ENCODE peak calls at places on chromosomes 12 and 14, in seven cellular contexts. One of them, this sample, is unnamed.

GRCh38 chr12:39619316-39619659 is 315 bp downstream of the ABCD2 start:
- DNase-seq in kidney: no peak
- DNase-seq in cardiac fibroblast: no peak
- DNase-seq in fibroblast of lung: no peak
- DNase-seq in suprapubic skin: no peak
- DNase-seq in heart right ventricle: no peak
- DNase-seq in Caco-2: no peak
- DNase-seq in this sample: no peak

GRCh38 chr12:76696186-76696585 is 67.7 kb upstream of the ZDHHC17 start:
- DNase-seq in suprapubic skin: no peak
- DNase-seq in fibroblast of lung: no peak
- DNase-seq in cardiac fibroblast: no peak
- DNase-seq in Caco-2: no peak
- DNase-seq in heart right ventricle: no peak
- DNase-seq in kidney: no peak
- DNase-seq in this sample: no peak

GRCh38 chr14:93543766-93544165 is 113.0 kb downstream of the UNC79 start:
- DNase-seq in Caco-2: peak
- DNase-seq in suprapubic skin: no peak
- DNase-seq in kidney: no peak
- DNase-seq in fibroblast of lung: peak
- DNase-seq in heart right ventricle: no peak
- DNase-seq in cardiac fibroblast: peak
- DNase-seq in this sample: no peak

GRCh38 chr12:1527789-1528188 is 66.6 kb downstream of the FBXL14 start:
- DNase-seq in Caco-2: no peak
- DNase-seq in fibroblast of lung: peak
- DNase-seq in suprapubic skin: no peak
- DNase-seq in cardiac fibroblast: peak
- DNase-seq in heart right ventricle: no peak
- DNase-seq in kidney: no peak
- DNase-seq in this sample: no peak

GRCh38 chr12:47155457-47156166 is 75.9 kb upstream of the AMIGO2 start:
- DNase-seq in suprapubic skin: no peak
- DNase-seq in Caco-2: no peak
- DNase-seq in fibroblast of lung: peak
- DNase-seq in cardiac fibroblast: peak
- DNase-seq in heart right ventricle: no peak
- DNase-seq in kidney: no peak
- DNase-seq in this sample: no peak

GRCh38 chr14:90434370-90435020 is 37.7 kb downstream of the CALM1 start:
- DNase-seq in heart right ventricle: no peak
- DNase-seq in fibroblast of lung: no peak
- DNase-seq in suprapubic skin: no peak
- DNase-seq in kidney: no peak
- DNase-seq in Caco-2: no peak
- DNase-seq in cardiac fibroblast: no peak
- DNase-seq in this sample: no peak

GRCh38 chr14:31560759-31561154 is 447 bp upstream of the NUBPL start:
- DNase-seq in kidney: no peak
- DNase-seq in cardiac fibroblast: no peak
- DNase-seq in fibroblast of lung: peak
- DNase-seq in Caco-2: no peak
- DNase-seq in heart right ventricle: no peak
- DNase-seq in suprapubic skin: no peak
- DNase-seq in this sample: no peak

GRCh38 chr12:124007810-124008570 is 35.0 kb downstream of the ZNF664 start:
- DNase-seq in suprapubic skin: no peak
- DNase-seq in Caco-2: no peak
- DNase-seq in cardiac fibroblast: no peak
- DNase-seq in fibroblast of lung: peak
- DNase-seq in kidney: no peak
- DNase-seq in heart right ventricle: no peak
- DNase-seq in this sample: no peak

GRCh38 chr14:38405851-38406630 is 150.1 kb upstream of the CLEC14A start:
- DNase-seq in fibroblast of lung: peak
- DNase-seq in cardiac fibroblast: peak
- DNase-seq in suprapubic skin: no peak
- DNase-seq in heart right ventricle: peak
- DNase-seq in Caco-2: no peak
- DNase-seq in kidney: no peak
- DNase-seq in this sample: no peak

GRCh38 chr12:84889818-84890217 is 22.8 kb downstream of the SLC6A15 start:
- DNase-seq in suprapubic skin: no peak
- DNase-seq in fibroblast of lung: no peak
- DNase-seq in cardiac fibroblast: no peak
- DNase-seq in kidney: no peak
- DNase-seq in Caco-2: no peak
- DNase-seq in heart right ventricle: no peak
- DNase-seq in this sample: no peak

GRCh38 chr12:107593713-107594381 is 91.8 kb upstream of the PWP1 start:
- DNase-seq in cardiac fibroblast: peak
- DNase-seq in fibroblast of lung: no peak
- DNase-seq in kidney: no peak
- DNase-seq in Caco-2: peak
- DNase-seq in suprapubic skin: no peak
- DNase-seq in heart right ventricle: no peak
- DNase-seq in this sample: no peak

GRCh38 chr12:188910-189621 is 24.9 kb downstream of the SLC6A12 start:
- DNase-seq in fibroblast of lung: peak
- DNase-seq in cardiac fibroblast: peak
- DNase-seq in Caco-2: peak
- DNase-seq in heart right ventricle: peak
- DNase-seq in kidney: no peak
- DNase-seq in suprapubic skin: no peak
- DNase-seq in this sample: no peak

GRCh38 chr12:47273191-47273626 is 193.4 kb upstream of the AMIGO2 start:
- DNase-seq in heart right ventricle: no peak
- DNase-seq in cardiac fibroblast: peak
- DNase-seq in suprapubic skin: no peak
- DNase-seq in kidney: no peak
- DNase-seq in fibroblast of lung: no peak
- DNase-seq in Caco-2: no peak
- DNase-seq in this sample: no peak

GRCh38 chr12:82383930-82384513 is 25.7 kb downstream of the METTL25 start:
- DNase-seq in kidney: no peak
- DNase-seq in heart right ventricle: no peak
- DNase-seq in Caco-2: peak
- DNase-seq in fibroblast of lung: peak
- DNase-seq in suprapubic skin: no peak
- DNase-seq in cardiac fibroblast: peak
- DNase-seq in this sample: peak

GRCh38 chr12:39062266-39062996 is 157.0 kb upstream of the CPNE8 start:
- DNase-seq in heart right ventricle: no peak
- DNase-seq in fibroblast of lung: no peak
- DNase-seq in kidney: no peak
- DNase-seq in cardiac fibroblast: no peak
- DNase-seq in Caco-2: no peak
- DNase-seq in suprapubic skin: no peak
- DNase-seq in this sample: no peak

GRCh38 chr12:54419088-54419887 is at the start of gene ITGA5:
- DNase-seq in fibroblast of lung: peak
- DNase-seq in kidney: peak
- DNase-seq in heart right ventricle: peak
- DNase-seq in Caco-2: peak
- DNase-seq in suprapubic skin: peak
- DNase-seq in cardiac fibroblast: peak
- DNase-seq in this sample: no peak

GRCh38 chr12:45518516-45519235 is 210.8 kb upstream of the ARID2 start:
- DNase-seq in fibroblast of lung: no peak
- DNase-seq in suprapubic skin: no peak
- DNase-seq in kidney: no peak
- DNase-seq in Caco-2: no peak
- DNase-seq in heart right ventricle: no peak
- DNase-seq in cardiac fibroblast: no peak
- DNase-seq in this sample: no peak

GRCh38 chr12:53061404-53062010 is 11.6 kb downstream of the TNS2 start:
- DNase-seq in kidney: peak
- DNase-seq in Caco-2: peak
- DNase-seq in suprapubic skin: peak
- DNase-seq in fibroblast of lung: no peak
- DNase-seq in heart right ventricle: no peak
- DNase-seq in cardiac fibroblast: no peak
- DNase-seq in this sample: no peak

GRCh38 chr14:92625213-92625612 is 111.6 kb downstream of the RIN3 start:
- DNase-seq in fibroblast of lung: peak
- DNase-seq in heart right ventricle: no peak
- DNase-seq in cardiac fibroblast: peak
- DNase-seq in kidney: no peak
- DNase-seq in suprapubic skin: no peak
- DNase-seq in Caco-2: no peak
- DNase-seq in this sample: no peak

GRCh38 chr12:128259556-128260070 is 7.4 kb upstream of the TMEM132C start:
- DNase-seq in heart right ventricle: no peak
- DNase-seq in fibroblast of lung: no peak
- DNase-seq in kidney: no peak
- DNase-seq in suprapubic skin: no peak
- DNase-seq in cardiac fibroblast: peak
- DNase-seq in Caco-2: peak
- DNase-seq in this sample: no peak

GRCh38 chr12:75781532-75782046 is 250.0 kb downstream of the PHLDA1 start:
- DNase-seq in heart right ventricle: no peak
- DNase-seq in kidney: no peak
- DNase-seq in Caco-2: no peak
- DNase-seq in suprapubic skin: no peak
- DNase-seq in fibroblast of lung: peak
- DNase-seq in cardiac fibroblast: peak
- DNase-seq in this sample: peak

GRCh38 chr12:19402743-19403400 is 36.4 kb upstream of the AEBP2 start:
- DNase-seq in suprapubic skin: no peak
- DNase-seq in fibroblast of lung: peak
- DNase-seq in Caco-2: no peak
- DNase-seq in kidney: no peak
- DNase-seq in heart right ventricle: peak
- DNase-seq in cardiac fibroblast: peak
- DNase-seq in this sample: peak

GRCh38 chr14:91752956-91753355 is 21.1 kb upstream of the CATSPERB start:
- DNase-seq in cardiac fibroblast: no peak
- DNase-seq in fibroblast of lung: no peak
- DNase-seq in Caco-2: no peak
- DNase-seq in suprapubic skin: no peak
- DNase-seq in kidney: no peak
- DNase-seq in heart right ventricle: no peak
- DNase-seq in this sample: peak

GRCh38 chr14:32230695-32231280 is 27.7 kb upstream of the RNU6-8 start:
- DNase-seq in cardiac fibroblast: peak
- DNase-seq in fibroblast of lung: peak
- DNase-seq in Caco-2: no peak
- DNase-seq in heart right ventricle: no peak
- DNase-seq in suprapubic skin: no peak
- DNase-seq in kidney: peak
- DNase-seq in this sample: no peak

GRCh38 chr12:23472329-23472971 is 477.0 kb downstream of the SOX5 start:
- DNase-seq in kidney: no peak
- DNase-seq in Caco-2: no peak
- DNase-seq in suprapubic skin: no peak
- DNase-seq in heart right ventricle: no peak
- DNase-seq in cardiac fibroblast: no peak
- DNase-seq in fibroblast of lung: peak
- DNase-seq in this sample: no peak

GRCh38 chr12:54701940-54702592 is 53.9 kb upstream of the DCD start:
- DNase-seq in kidney: no peak
- DNase-seq in fibroblast of lung: peak
- DNase-seq in cardiac fibroblast: peak
- DNase-seq in heart right ventricle: no peak
- DNase-seq in suprapubic skin: no peak
- DNase-seq in Caco-2: peak
- DNase-seq in this sample: no peak

GRCh38 chr12:22461786-22462185 is 82.6 kb downstream of the C2CD5 start:
- DNase-seq in Caco-2: no peak
- DNase-seq in cardiac fibroblast: no peak
- DNase-seq in heart right ventricle: no peak
- DNase-seq in kidney: no peak
- DNase-seq in fibroblast of lung: no peak
- DNase-seq in suprapubic skin: no peak
- DNase-seq in this sample: no peak

GRCh38 chr14:75933712-75934296 is 48.0 kb downstream of the TGFB3 start:
- DNase-seq in Caco-2: no peak
- DNase-seq in cardiac fibroblast: no peak
- DNase-seq in heart right ventricle: no peak
- DNase-seq in fibroblast of lung: no peak
- DNase-seq in suprapubic skin: no peak
- DNase-seq in kidney: no peak
- DNase-seq in this sample: no peak
- H3K4me3 ChIP-seq in Caco-2: no peak
- H3K4me3 ChIP-seq in cardiac fibroblast: no peak
- H3K4me3 ChIP-seq in heart right ventricle: no peak
- H3K4me3 ChIP-seq in fibroblast of lung: no peak
- H3K4me3 ChIP-seq in suprapubic skin: no peak
- H3K4me3 ChIP-seq in kidney: no peak
- H3K4me3 ChIP-seq in this sample: no peak

GRCh38 chr14:25461780-25462179 is 411.8 kb upstream of the STXBP6 start:
- DNase-seq in kidney: no peak
- DNase-seq in Caco-2: no peak
- DNase-seq in heart right ventricle: no peak
- DNase-seq in suprapubic skin: no peak
- DNase-seq in fibroblast of lung: no peak
- DNase-seq in cardiac fibroblast: no peak
- DNase-seq in this sample: no peak
- TF ChIP-seq CTCF in kidney: no peak
- TF ChIP-seq CTCF in Caco-2: no peak
- TF ChIP-seq CTCF in heart right ventricle: no peak
- TF ChIP-seq CTCF in suprapubic skin: no peak
- TF ChIP-seq CTCF in fibroblast of lung: no peak
- TF ChIP-seq CTCF in cardiac fibroblast: no peak
- TF ChIP-seq CTCF in this sample: no peak

GRCh38 chr14:64542839-64543207 is 2.3 kb downstream of the HSPA2 start:
- DNase-seq in suprapubic skin: no peak
- DNase-seq in heart right ventricle: no peak
- DNase-seq in kidney: no peak
- DNase-seq in fibroblast of lung: no peak
- DNase-seq in Caco-2: no peak
- DNase-seq in cardiac fibroblast: no peak
- DNase-seq in this sample: no peak
- H3K4me3 ChIP-seq in suprapubic skin: peak
- H3K4me3 ChIP-seq in heart right ventricle: no peak
- H3K4me3 ChIP-seq in kidney: peak
- H3K4me3 ChIP-seq in fibroblast of lung: peak
- H3K4me3 ChIP-seq in Caco-2: no peak
- H3K4me3 ChIP-seq in cardiac fibroblast: no peak
- H3K4me3 ChIP-seq in this sample: no peak

DNA sequence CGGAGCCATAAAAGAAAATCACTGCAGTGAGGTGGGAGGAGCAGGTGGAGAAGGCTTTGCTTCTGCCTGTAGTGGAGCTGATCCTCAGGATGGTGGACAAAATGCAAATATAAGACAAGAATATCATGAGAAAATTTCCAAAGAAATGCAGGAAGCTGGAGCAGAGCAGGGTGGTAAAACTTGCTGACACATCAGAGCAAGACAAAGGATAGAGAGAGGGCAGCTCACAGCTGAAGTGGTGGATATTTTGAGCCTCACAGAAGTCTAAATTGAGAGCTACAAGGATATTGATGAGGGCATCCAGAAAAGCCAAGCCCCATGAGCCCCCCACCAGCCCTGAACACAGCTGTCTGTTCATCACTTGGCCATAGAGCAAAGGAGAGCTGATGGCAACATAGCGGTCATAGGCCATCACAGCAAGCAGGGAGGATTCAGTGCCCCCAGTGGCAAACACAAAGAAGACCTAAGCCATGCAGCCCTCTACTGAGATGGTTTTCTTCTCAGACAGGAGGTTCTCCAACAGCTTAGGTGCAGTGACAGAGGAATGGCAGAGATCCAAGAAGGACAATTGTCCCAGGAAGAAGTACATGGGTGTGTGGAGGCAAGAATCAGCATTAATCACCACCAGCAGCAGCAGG is 30.0 kb upstream of the ANP32D start:
- DNase-seq in cardiac fibroblast: no peak
- DNase-seq in kidney: no peak
- DNase-seq in Caco-2: peak
- DNase-seq in fibroblast of lung: no peak
- DNase-seq in suprapubic skin: no peak
- DNase-seq in heart right ventricle: no peak
- DNase-seq in this sample: no peak
- TF ChIP-seq CTCF in cardiac fibroblast: no peak
- TF ChIP-seq CTCF in kidney: no peak
- TF ChIP-seq CTCF in Caco-2: no peak
- TF ChIP-seq CTCF in fibroblast of lung: no peak
- TF ChIP-seq CTCF in suprapubic skin: no peak
- TF ChIP-seq CTCF in heart right ventricle: no peak
- TF ChIP-seq CTCF in this sample: no peak

This sample was measured in retinal pigment epithelial cell.